ENCODE peak calls at places on chromosomes 5 and 9, in ten cellular contexts. One of them, this sample, is unnamed.

GRCh38 chr5:122291000-122291592 is 20.9 kb upstream of the SNCAIP start:
- DNase-seq in GM20000: no peak
- DNase-seq in Kasumi-1: no peak
- DNase-seq in fibroblast of lung: no peak
- DNase-seq in frontal cortex: no peak
- DNase-seq in T follicular helper cell: no peak
- DNase-seq in foreskin fibroblast: no peak
- DNase-seq in sciatic nerve: no peak
- DNase-seq in amygdala: no peak
- DNase-seq in immature natural killer cell: no peak
- DNase-seq in this sample: no peak

GRCh38 chr9:134624827-134625181 is 16.8 kb upstream of the COL5A1 start:
- DNase-seq in GM20000: no peak
- DNase-seq in Kasumi-1: no peak
- DNase-seq in fibroblast of lung: peak
- DNase-seq in frontal cortex: peak
- DNase-seq in T follicular helper cell: no peak
- DNase-seq in foreskin fibroblast: peak
- DNase-seq in sciatic nerve: peak
- DNase-seq in amygdala: peak
- DNase-seq in immature natural killer cell: no peak
- DNase-seq in this sample: no peak

GRCh38 chr9:114487607-114488300 is 17.5 kb downstream of the WHRN start:
- DNase-seq in GM20000: peak
- DNase-seq in Kasumi-1: peak
- DNase-seq in fibroblast of lung: peak
- DNase-seq in frontal cortex: peak
- DNase-seq in T follicular helper cell: peak
- DNase-seq in foreskin fibroblast: peak
- DNase-seq in sciatic nerve: no peak
- DNase-seq in amygdala: peak
- DNase-seq in immature natural killer cell: peak
- DNase-seq in this sample: peak

GRCh38 chr5:75617746-75618352 is 6.6 kb downstream of the ANKDD1B start:
- DNase-seq in GM20000: no peak
- DNase-seq in Kasumi-1: no peak
- DNase-seq in fibroblast of lung: no peak
- DNase-seq in frontal cortex: no peak
- DNase-seq in T follicular helper cell: no peak
- DNase-seq in foreskin fibroblast: no peak
- DNase-seq in sciatic nerve: no peak
- DNase-seq in amygdala: no peak
- DNase-seq in immature natural killer cell: no peak
- DNase-seq in this sample: no peak

GRCh38 chr5:119255571-119256356 is 100.1 kb upstream of the TNFAIP8 start:
- DNase-seq in GM20000: peak
- DNase-seq in Kasumi-1: peak
- DNase-seq in fibroblast of lung: no peak
- DNase-seq in frontal cortex: no peak
- DNase-seq in T follicular helper cell: no peak
- DNase-seq in foreskin fibroblast: no peak
- DNase-seq in sciatic nerve: no peak
- DNase-seq in amygdala: no peak
- DNase-seq in immature natural killer cell: no peak
- DNase-seq in this sample: no peak

GRCh38 chr5:178367351-178368120 is 134.9 kb upstream of the PHYKPL start:
- DNase-seq in GM20000: no peak
- DNase-seq in Kasumi-1: no peak
- DNase-seq in fibroblast of lung: no peak
- DNase-seq in frontal cortex: no peak
- DNase-seq in T follicular helper cell: no peak
- DNase-seq in foreskin fibroblast: no peak
- DNase-seq in sciatic nerve: no peak
- DNase-seq in amygdala: no peak
- DNase-seq in immature natural killer cell: no peak
- DNase-seq in this sample: no peak

GRCh38 chr9:4760122-4760521 is 19.1 kb upstream of the AK3 start:
- DNase-seq in GM20000: no peak
- DNase-seq in Kasumi-1: no peak
- DNase-seq in fibroblast of lung: no peak
- DNase-seq in frontal cortex: no peak
- DNase-seq in T follicular helper cell: no peak
- DNase-seq in foreskin fibroblast: no peak
- DNase-seq in sciatic nerve: no peak
- DNase-seq in amygdala: no peak
- DNase-seq in immature natural killer cell: no peak
- DNase-seq in this sample: no peak

GRCh38 chr9:133995012-133995896 is 3.1 kb upstream of the VAV2 start:
- DNase-seq in GM20000: no peak
- DNase-seq in Kasumi-1: no peak
- DNase-seq in fibroblast of lung: no peak
- DNase-seq in frontal cortex: no peak
- DNase-seq in T follicular helper cell: no peak
- DNase-seq in foreskin fibroblast: no peak
- DNase-seq in sciatic nerve: peak
- DNase-seq in amygdala: no peak
- DNase-seq in immature natural killer cell: no peak
- DNase-seq in this sample: no peak

GRCh38 chr9:15349892-15350761 is 43.1 kb upstream of the TTC39B start:
- DNase-seq in GM20000: no peak
- DNase-seq in Kasumi-1: no peak
- DNase-seq in fibroblast of lung: peak
- DNase-seq in frontal cortex: no peak
- DNase-seq in T follicular helper cell: no peak
- DNase-seq in foreskin fibroblast: no peak
- DNase-seq in sciatic nerve: no peak
- DNase-seq in amygdala: no peak
- DNase-seq in immature natural killer cell: no peak
- DNase-seq in this sample: no peak

GRCh38 chr9:22395585-22396205 is 50.9 kb upstream of the DMRTA1 start:
- DNase-seq in GM20000: no peak
- DNase-seq in Kasumi-1: no peak
- DNase-seq in fibroblast of lung: no peak
- DNase-seq in frontal cortex: no peak
- DNase-seq in T follicular helper cell: no peak
- DNase-seq in foreskin fibroblast: no peak
- DNase-seq in sciatic nerve: no peak
- DNase-seq in amygdala: no peak
- DNase-seq in immature natural killer cell: no peak
- DNase-seq in this sample: no peak

GRCh38 chr5:1166370-1166769 is 35.0 kb upstream of the SLC6A19 start:
- DNase-seq in GM20000: no peak
- DNase-seq in Kasumi-1: no peak
- DNase-seq in fibroblast of lung: no peak
- DNase-seq in frontal cortex: no peak
- DNase-seq in T follicular helper cell: no peak
- DNase-seq in foreskin fibroblast: no peak
- DNase-seq in sciatic nerve: no peak
- DNase-seq in amygdala: no peak
- DNase-seq in immature natural killer cell: no peak
- DNase-seq in this sample: no peak

GRCh38 chr5:138282918-138283742 is 8.7 kb upstream of the GFRA3 start:
- DNase-seq in GM20000: no peak
- DNase-seq in Kasumi-1: peak
- DNase-seq in fibroblast of lung: peak
- DNase-seq in frontal cortex: peak
- DNase-seq in T follicular helper cell: no peak
- DNase-seq in foreskin fibroblast: peak
- DNase-seq in sciatic nerve: peak
- DNase-seq in amygdala: no peak
- DNase-seq in immature natural killer cell: no peak
- DNase-seq in this sample: no peak

GRCh38 chr5:154646841-154647759 is 108.1 kb upstream of the LARP1 start:
- DNase-seq in GM20000: peak
- DNase-seq in Kasumi-1: no peak
- DNase-seq in fibroblast of lung: peak
- DNase-seq in frontal cortex: no peak
- DNase-seq in T follicular helper cell: no peak
- DNase-seq in foreskin fibroblast: no peak
- DNase-seq in sciatic nerve: peak
- DNase-seq in amygdala: no peak
- DNase-seq in immature natural killer cell: peak
- DNase-seq in this sample: peak

GRCh38 chr5:122602700-122603099 is 172.2 kb upstream of the SNX2 start:
- DNase-seq in GM20000: no peak
- DNase-seq in Kasumi-1: no peak
- DNase-seq in fibroblast of lung: peak
- DNase-seq in frontal cortex: no peak
- DNase-seq in T follicular helper cell: no peak
- DNase-seq in foreskin fibroblast: no peak
- DNase-seq in sciatic nerve: no peak
- DNase-seq in amygdala: no peak
- DNase-seq in immature natural killer cell: no peak
- DNase-seq in this sample: no peak

GRCh38 chr9:96858018-96858573 is 3.8 kb upstream of the ZNF782 start:
- DNase-seq in GM20000: no peak
- DNase-seq in Kasumi-1: no peak
- DNase-seq in fibroblast of lung: no peak
- DNase-seq in frontal cortex: no peak
- DNase-seq in T follicular helper cell: no peak
- DNase-seq in foreskin fibroblast: no peak
- DNase-seq in sciatic nerve: no peak
- DNase-seq in amygdala: no peak
- DNase-seq in immature natural killer cell: no peak
- DNase-seq in this sample: no peak

GRCh38 chr5:137808503-137809135 is 54.5 kb upstream of the HNRNPA0 start:
- DNase-seq in GM20000: no peak
- DNase-seq in Kasumi-1: no peak
- DNase-seq in fibroblast of lung: no peak
- DNase-seq in frontal cortex: peak
- DNase-seq in T follicular helper cell: no peak
- DNase-seq in foreskin fibroblast: no peak
- DNase-seq in sciatic nerve: no peak
- DNase-seq in amygdala: peak
- DNase-seq in immature natural killer cell: no peak
- DNase-seq in this sample: no peak

GRCh38 chr5:132054697-132055440 is 5.6 kb upstream of the IL3 start:
- DNase-seq in GM20000: no peak
- DNase-seq in Kasumi-1: no peak
- DNase-seq in fibroblast of lung: no peak
- DNase-seq in frontal cortex: peak
- DNase-seq in T follicular helper cell: no peak
- DNase-seq in foreskin fibroblast: no peak
- DNase-seq in sciatic nerve: no peak
- DNase-seq in amygdala: no peak
- DNase-seq in immature natural killer cell: peak
- DNase-seq in this sample: no peak

GRCh38 chr9:7206221-7206758 is 448.5 kb downstream of the KDM4C start:
- DNase-seq in GM20000: no peak
- DNase-seq in Kasumi-1: no peak
- DNase-seq in fibroblast of lung: no peak
- DNase-seq in frontal cortex: no peak
- DNase-seq in T follicular helper cell: no peak
- DNase-seq in foreskin fibroblast: no peak
- DNase-seq in sciatic nerve: no peak
- DNase-seq in amygdala: no peak
- DNase-seq in immature natural killer cell: no peak
- DNase-seq in this sample: no peak

GRCh38 chr9:98536542-98537173 is 172.1 kb downstream of the GABBR2 start:
- DNase-seq in GM20000: peak
- DNase-seq in Kasumi-1: no peak
- DNase-seq in fibroblast of lung: no peak
- DNase-seq in frontal cortex: no peak
- DNase-seq in T follicular helper cell: no peak
- DNase-seq in foreskin fibroblast: no peak
- DNase-seq in sciatic nerve: no peak
- DNase-seq in amygdala: no peak
- DNase-seq in immature natural killer cell: no peak
- DNase-seq in this sample: no peak

GRCh38 chr5:143932584-143932983 is 120.6 kb downstream of the HMHB1 start:
- DNase-seq in GM20000: no peak
- DNase-seq in Kasumi-1: no peak
- DNase-seq in fibroblast of lung: no peak
- DNase-seq in frontal cortex: no peak
- DNase-seq in T follicular helper cell: no peak
- DNase-seq in foreskin fibroblast: peak
- DNase-seq in sciatic nerve: no peak
- DNase-seq in amygdala: no peak
- DNase-seq in immature natural killer cell: no peak
- DNase-seq in this sample: no peak

GRCh38 chr9:6829027-6829426 is 71.3 kb downstream of the KDM4C start:
- DNase-seq in GM20000: no peak
- DNase-seq in Kasumi-1: no peak
- DNase-seq in fibroblast of lung: no peak
- DNase-seq in frontal cortex: no peak
- DNase-seq in T follicular helper cell: no peak
- DNase-seq in foreskin fibroblast: no peak
- DNase-seq in sciatic nerve: no peak
- DNase-seq in amygdala: no peak
- DNase-seq in immature natural killer cell: no peak
- DNase-seq in this sample: no peak

GRCh38 chr5:91641730-91642350 is 258.7 kb upstream of the ARRDC3 start:
- DNase-seq in GM20000: peak
- DNase-seq in Kasumi-1: peak
- DNase-seq in fibroblast of lung: peak
- DNase-seq in frontal cortex: peak
- DNase-seq in T follicular helper cell: no peak
- DNase-seq in foreskin fibroblast: peak
- DNase-seq in sciatic nerve: no peak
- DNase-seq in amygdala: no peak
- DNase-seq in immature natural killer cell: peak
- DNase-seq in this sample: no peak

GRCh38 chr5:140336388-140336787 is 10.0 kb downstream of the HBEGF start:
- DNase-seq in GM20000: no peak
- DNase-seq in Kasumi-1: no peak
- DNase-seq in fibroblast of lung: peak
- DNase-seq in frontal cortex: no peak
- DNase-seq in T follicular helper cell: no peak
- DNase-seq in foreskin fibroblast: peak
- DNase-seq in sciatic nerve: no peak
- DNase-seq in amygdala: no peak
- DNase-seq in immature natural killer cell: no peak
- DNase-seq in this sample: no peak

GRCh38 chr5:81817086-81817485 is 66.2 kb upstream of the SSBP2 start:
- DNase-seq in GM20000: no peak
- DNase-seq in Kasumi-1: no peak
- DNase-seq in fibroblast of lung: no peak
- DNase-seq in frontal cortex: no peak
- DNase-seq in T follicular helper cell: no peak
- DNase-seq in foreskin fibroblast: no peak
- DNase-seq in sciatic nerve: no peak
- DNase-seq in amygdala: no peak
- DNase-seq in immature natural killer cell: no peak
- DNase-seq in this sample: no peak

GRCh38 chr9:114824130-114824529 is 18.3 kb upstream of the TNFSF15 start:
- DNase-seq in GM20000: no peak
- DNase-seq in Kasumi-1: no peak
- DNase-seq in fibroblast of lung: peak
- DNase-seq in frontal cortex: no peak
- DNase-seq in T follicular helper cell: no peak
- DNase-seq in foreskin fibroblast: peak
- DNase-seq in sciatic nerve: no peak
- DNase-seq in amygdala: no peak
- DNase-seq in immature natural killer cell: no peak
- DNase-seq in this sample: no peak

This sample was measured in effector memory CD8-positive, alpha-beta T cell.